ENCODE peak calls at places on chromosomes 2 and 18, in nine cellular contexts. M, Y, R, L, G, B, H, Q and C are unnamed samples.

GRCh38 chr2:217614498-217614897 is 388.3 kb downstream of the TNS1 start:
- DNase-seq in M (no peak), Y (peak), R (no peak), L (no peak), G (no peak), B (no peak), H (no peak), Q (peak), C (no peak)

GRCh38 chr2:38261569-38262513 is 115.2 kb downstream of the ATL2 start:
- DNase-seq in M (no peak), Y (peak), R (no peak), L (no peak), G (no peak), B (no peak), H (no peak), Q (no peak), C (no peak)

GRCh38 chr2:229169751-229170150 is 101.3 kb downstream of the PID1 start:
- DNase-seq in M (no peak), Y (no peak), R (peak), L (no peak), G (no peak), B (peak), H (peak), Q (no peak), C (no peak)

GRCh38 chr2:182103531-182103930 is 117.9 kb downstream of the PPP1R1C start:
- DNase-seq in M (no peak), Y (no peak), R (peak), L (no peak), G (peak), B (peak), H (no peak), Q (no peak), C (no peak)

GRCh38 chr2:65281626-65282351 is 54.2 kb downstream of the ACTR2 start:
- DNase-seq in M (no peak), Y (no peak), R (peak), L (no peak), G (no peak), B (peak), H (no peak), Q (no peak), C (no peak)

GRCh38 chr2:238434846-238435751 is 8.4 kb downstream of the ASB1 start:
- DNase-seq in M (no peak), Y (no peak), R (no peak), L (no peak), G (no peak), B (no peak), H (peak), Q (no peak), C (no peak)

GRCh38 chr2:240785424-240786335 is 34.3 kb downstream of the KIF1A start:
- DNase-seq in M (no peak), Y (no peak), R (no peak), L (peak), G (no peak), B (no peak), H (no peak), Q (peak), C (no peak)

GRCh38 chr2:7844414-7844961 is 837.4 kb upstream of the ID2 start:
- DNase-seq in M (no peak), Y (no peak), R (no peak), L (no peak), G (no peak), B (peak), H (no peak), Q (no peak), C (no peak)

GRCh38 chr2:72919414-72920316 is 2.3 kb downstream of the EMX1 start:
- DNase-seq in M (peak), Y (peak), R (no peak), L (peak), G (no peak), B (no peak), H (no peak), Q (no peak), C (no peak)

GRCh38 chr2:140085674-140086073 is 1305.5 kb upstream of the NXPH2 start:
- DNase-seq in M (no peak), Y (no peak), R (peak), L (no peak), G (no peak), B (peak), H (no peak), Q (no peak), C (no peak)

GRCh38 chr2:28322051-28322450 is 70.6 kb upstream of the FOSL2 start:
- DNase-seq in M (no peak), Y (no peak), R (no peak), L (no peak), G (no peak), B (no peak), H (no peak), Q (peak), C (no peak)

GRCh38 chr2:110114801-110115200 is 821 bp downstream of the MALL start:
- DNase-seq in M (no peak), Y (no peak), R (no peak), L (no peak), G (no peak), B (no peak), H (no peak), Q (no peak), C (no peak)

GRCh38 chr2:109609352-109610024 is 4.3 kb downstream of the SEPTIN10 start:
- DNase-seq in M (no peak), Y (peak), R (peak), L (no peak), G (no peak), B (peak), H (peak), Q (no peak), C (no peak)

GRCh38 chr2:3285901-3286645 is 91.5 kb downstream of the EIPR1 start:
- DNase-seq in M (no peak), Y (no peak), R (no peak), L (peak), G (no peak), B (no peak), H (no peak), Q (no peak), C (no peak)

GRCh38 chr2:133177196-133177595 is 391.1 kb downstream of the NCKAP5 start:
- DNase-seq in M (no peak), Y (no peak), R (peak), L (no peak), G (no peak), B (no peak), H (peak), Q (no peak), C (no peak)

GRCh38 chr2:15712551-15713342 is 121.1 kb downstream of the DDX1 start:
- DNase-seq in M (no peak), Y (no peak), R (no peak), L (no peak), G (no peak), B (no peak), H (no peak), Q (no peak), C (no peak)

GRCh38 chr2:85185431-85185940 is 52.3 kb downstream of the TCF7L1 start:
- DNase-seq in M (no peak), Y (no peak), R (no peak), L (peak), G (no peak), B (no peak), H (no peak), Q (no peak), C (peak)

GRCh38 chr2:37871453-37872191 is 53.5 kb upstream of the RMDN2 start:
- DNase-seq in M (no peak), Y (peak), R (peak), L (no peak), G (no peak), B (peak), H (peak), Q (peak), C (no peak)

GRCh38 chr2:23312996-23313606 is 71.9 kb upstream of the KLHL29 start:
- DNase-seq in M (peak), Y (peak), R (no peak), L (no peak), G (peak), B (peak), H (peak), Q (peak), C (peak)

GRCh38 chr2:144143294-144144092 is 376.4 kb downstream of the ZEB2 start:
- DNase-seq in M (no peak), Y (no peak), R (no peak), L (no peak), G (no peak), B (no peak), H (no peak), Q (peak), C (no peak)

GRCh38 chr2:118893100-118893499 is 45.7 kb upstream of the EN1 start:
- DNase-seq in M (no peak), Y (no peak), R (no peak), L (no peak), G (no peak), B (no peak), H (no peak), Q (no peak), C (no peak)

GRCh38 chr2:46490521-46491141 is 11.3 kb downstream of the TMEM247 start:
- DNase-seq in M (peak), Y (peak), R (peak), L (no peak), G (no peak), B (no peak), H (no peak), Q (no peak), C (no peak)

GRCh38 chr18:629303-630150 is 27.9 kb upstream of the TYMS start:
- DNase-seq in M (no peak), Y (no peak), R (peak), L (no peak), G (no peak), B (no peak), H (peak), Q (peak), C (no peak)

GRCh38 chr2:98899041-98899702 is 36.9 kb downstream of the CRACDL start:
- DNase-seq in M (no peak), Y (no peak), R (no peak), L (no peak), G (no peak), B (no peak), H (no peak), Q (no peak), C (no peak)

GRCh38 chr2:222761888-222762287 is 90.4 kb downstream of the MOGAT1 start:
- DNase-seq in M (no peak), Y (no peak), R (no peak), L (no peak), G (no peak), B (no peak), H (no peak), Q (no peak), C (no peak)

GRCh38 chr2:123258864-123259263 is 766.2 kb upstream of the CNTNAP5 start:
- DNase-seq in M (no peak), Y (no peak), R (no peak), L (no peak), G (no peak), B (no peak), H (no peak), Q (no peak), C (no peak)

GRCh38 chr2:218733615-218734021 is 23.0 kb downstream of the TTLL4 start:
- DNase-seq in M (no peak), Y (peak), R (peak), L (no peak), G (no peak), B (peak), H (peak), Q (peak), C (no peak)

GRCh38 chr2:168639501-168639900 is 162.9 kb upstream of the NOSTRIN start:
- DNase-seq in M (peak), Y (no peak), R (peak), L (no peak), G (no peak), B (peak), H (peak), Q (no peak), C (no peak)

GRCh38 chr18:1665064-1665463 is 760.4 kb downstream of the ADCYAP1 start:
- DNase-seq in M (no peak), Y (no peak), R (no peak), L (no peak), G (no peak), B (no peak), H (no peak), Q (no peak), C (no peak)

GRCh38 chr2:40658917-40659316 is 207.0 kb upstream of the SLC8A1 start:
- DNase-seq in M (peak), Y (no peak), R (peak), L (no peak), G (peak), B (peak), H (peak), Q (peak), C (no peak)

GRCh38 chr18:28175047-28175929 is 1.6 kb downstream of the CDH2 start:
- DNase-seq in M (peak), Y (no peak), R (peak), L (no peak), G (peak), B (peak), H (no peak), Q (no peak), C (no peak)

GRCh38 chr2:95305341-95306058 is 8.4 kb downstream of the KCNIP3 start:
- DNase-seq in M (no peak), Y (no peak), R (peak), L (no peak), G (no peak), B (no peak), H (no peak), Q (no peak), C (no peak)

GRCh38 chr2:96533292-96534073 is 3.1 kb upstream of the ARID5A start:
- DNase-seq in M (no peak), Y (no peak), R (peak), L (peak), G (no peak), B (peak), H (no peak), Q (peak), C (no peak)

GRCh38 chr2:228689049-228689448 is 507.6 kb upstream of the SPHKAP start:
- DNase-seq in M (peak), Y (no peak), R (no peak), L (no peak), G (peak), B (peak), H (no peak), Q (peak), C (no peak)

GRCh38 chr2:137938204-137938603 is 26.1 kb upstream of the HNMT start:
- DNase-seq in M (no peak), Y (no peak), R (peak), L (no peak), G (no peak), B (peak), H (peak), Q (no peak), C (no peak)

GRCh38 chr2:182132605-182133004 is 147.0 kb downstream of the PPP1R1C start:
- DNase-seq in M (no peak), Y (no peak), R (peak), L (no peak), G (no peak), B (peak), H (no peak), Q (no peak), C (no peak)

GRCh38 chr2:147910990-147911473 is 66.2 kb downstream of the ACVR2A start:
- DNase-seq in M (peak), Y (peak), R (peak), L (no peak), G (peak), B (peak), H (peak), Q (peak), C (peak)

GRCh38 chr18:22613058-22613690 is 195.5 kb upstream of the CTAGE1 start:
- DNase-seq in M (peak), Y (no peak), R (no peak), L (no peak), G (no peak), B (no peak), H (no peak), Q (no peak), C (no peak)
- H3K4me3 ChIP-seq in M (no peak), Y (no peak), R (no peak), L (no peak), G (no peak), B (no peak), H (no peak), Q (no peak), C (no peak)

DNA sequence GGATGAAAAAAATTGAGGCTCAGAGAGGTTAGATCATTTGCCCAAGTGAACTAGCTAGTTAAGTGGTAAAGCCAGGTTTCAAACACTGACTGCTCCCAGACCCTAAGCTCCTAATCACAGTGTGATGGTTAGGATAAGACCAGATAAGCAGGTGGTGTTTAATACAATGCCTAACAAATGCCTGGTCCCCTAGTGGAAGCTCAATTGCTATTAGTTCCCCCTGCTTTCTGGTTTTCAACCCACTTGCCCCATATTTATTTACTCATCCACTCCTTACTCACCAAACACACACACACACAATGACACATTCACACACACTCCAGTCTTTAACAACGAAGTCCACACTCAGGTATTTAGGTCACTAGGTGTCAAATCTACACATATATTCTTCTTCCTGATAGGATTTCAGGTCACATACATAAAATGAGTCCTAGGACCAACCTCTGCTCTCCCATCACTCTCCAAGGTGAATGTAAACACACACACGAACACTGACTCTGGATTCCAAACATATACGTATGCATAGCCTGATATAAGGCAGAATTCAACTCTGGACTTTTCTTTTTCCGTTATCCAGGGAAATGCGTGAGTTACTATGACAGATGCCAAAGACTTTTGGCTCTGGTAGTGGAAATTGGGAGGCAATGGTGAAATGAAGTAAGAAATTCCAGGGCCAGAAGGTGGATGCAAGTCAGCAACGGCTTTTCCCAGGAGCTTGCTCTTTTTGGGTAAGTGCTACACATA is 73.6 kb upstream of the TSPYL6 start:
- DNase-seq in M (no peak), Y (no peak), R (peak), L (no peak), G (no peak), B (no peak), H (no peak), Q (no peak), C (no peak)
- H3K4me3 ChIP-seq in M (peak), Y (no peak), R (peak), L (peak), G (peak), B (peak), H (peak), Q (peak), C (peak)

GRCh38 chr2:127675335-127676261 is at the start of gene LIMS2:
- DNase-seq in M (peak), Y (no peak), R (peak), L (peak), G (no peak), B (peak), H (no peak), Q (no peak), C (no peak)
- H3K4me3 ChIP-seq in M (peak), Y (no peak), R (peak), L (peak), G (peak), B (peak), H (peak), Q (no peak), C (no peak)

DNA sequence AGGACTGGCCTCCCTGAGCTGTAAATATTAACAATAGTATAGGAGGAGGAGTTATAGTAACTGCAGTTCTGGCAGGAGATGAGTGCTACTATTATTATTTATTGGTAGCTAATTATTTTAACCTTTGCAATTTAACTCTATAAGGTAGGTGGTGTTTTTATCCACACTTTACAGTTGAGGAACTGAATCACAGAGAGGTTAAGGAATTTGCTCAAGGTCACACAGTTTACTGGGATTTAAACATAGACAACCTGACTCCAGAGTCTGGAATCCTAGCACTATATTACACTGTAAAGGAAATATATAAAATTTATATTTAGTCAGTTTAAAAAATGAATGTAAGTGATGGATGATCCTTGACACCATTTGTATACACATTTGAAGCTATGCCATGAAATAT is 2.1 kb downstream of the ERICH2 start:
- DNase-seq in M (no peak), Y (no peak), R (no peak), L (no peak), G (no peak), B (no peak), H (no peak), Q (no peak), C (no peak)
- H3K4me3 ChIP-seq in M (no peak), Y (no peak), R (no peak), L (no peak), G (no peak), B (no peak), H (no peak), Q (no peak), C (no peak)

GRCh38 chr2:199740111-199740428 is 110.9 kb downstream of the FTCDNL1 start:
- DNase-seq in M (no peak), Y (no peak), R (no peak), L (no peak), G (no peak), B (no peak), H (no peak), Q (no peak), C (no peak)

GRCh38 chr2:199738723-199739412 is 112.1 kb downstream of the FTCDNL1 start:
- DNase-seq in M (no peak), Y (no peak), R (peak), L (no peak), G (no peak), B (peak), H (no peak), Q (peak), C (no peak)

GRCh38 chr2:199744260-199744659 is 106.7 kb downstream of the FTCDNL1 start:
- DNase-seq in M (no peak), Y (no peak), R (no peak), L (no peak), G (no peak), B (no peak), H (no peak), Q (no peak), C (no peak)

GRCh38 chr2:199742884-199743283 is 108.1 kb downstream of the FTCDNL1 start:
- DNase-seq in M (no peak), Y (no peak), R (no peak), L (no peak), G (no peak), B (no peak), H (no peak), Q (no peak), C (no peak)

GRCh38 chr2:199739413-199740110 is 111.4 kb downstream of the FTCDNL1 start:
- DNase-seq in M (peak), Y (peak), R (peak), L (peak), G (peak), B (peak), H (peak), Q (peak), C (peak)
- H3K4me3 ChIP-seq in M (no peak), Y (no peak), R (no peak), L (no peak), G (no peak), B (no peak), H (no peak), Q (no peak), C (no peak)

GRCh38 chr18:78293516-78293915 is 686.1 kb upstream of the SALL3 start:
- DNase-seq in M (peak), Y (no peak), R (no peak), L (no peak), G (no peak), B (no peak), H (no peak), Q (no peak), C (no peak)
- H3K4me3 ChIP-seq in M (no peak), Y (no peak), R (no peak), L (peak), G (peak), B (no peak), H (no peak), Q (no peak), C (no peak)

GRCh38 chr2:234290196-234290595 is 206.7 kb downstream of the ARL4C start:
- DNase-seq in M (no peak), Y (peak), R (no peak), L (no peak), G (no peak), B (no peak), H (no peak), Q (no peak), C (no peak)

GRCh38 chr2:234291765-234292204 is 205.1 kb downstream of the ARL4C start:
- DNase-seq in M (no peak), Y (peak), R (peak), L (peak), G (no peak), B (peak), H (peak), Q (peak), C (peak)

GRCh38 chr2:234289789-234290188 is 207.1 kb downstream of the ARL4C start:
- DNase-seq in M (no peak), Y (peak), R (peak), L (no peak), G (no peak), B (peak), H (peak), Q (peak), C (no peak)

GRCh38 chr2:234288974-234289455 is 207.9 kb downstream of the ARL4C start:
- DNase-seq in M (peak), Y (peak), R (peak), L (peak), G (peak), B (peak), H (peak), Q (peak), C (peak)

GRCh38 chr2:234290671-234291070 is 206.2 kb downstream of the ARL4C start:
- DNase-seq in M (no peak), Y (peak), R (no peak), L (no peak), G (no peak), B (no peak), H (no peak), Q (peak), C (peak)
- H3K4me3 ChIP-seq in M (no peak), Y (no peak), R (no peak), L (no peak), G (no peak), B (no peak), H (no peak), Q (no peak), C (peak)

GRCh38 chr18:10142496-10143160 is 228.8 kb downstream of the VAPA start:
- DNase-seq in M (no peak), Y (no peak), R (peak), L (no peak), G (no peak), B (peak), H (peak), Q (no peak), C (no peak)
- H3K4me3 ChIP-seq in M (no peak), Y (no peak), R (no peak), L (no peak), G (no peak), B (no peak), H (no peak), Q (no peak), C (no peak)